ENCODE peak calls at places on chromosome 17, in ten cellular contexts. A, U, Z, O, L, K, W, Y, G and Q are unnamed samples.

GRCh38 chr17:58006563-58006923 is 503 bp downstream of the SRSF1 start:
- DNase-seq in W (peak), A (peak), G (peak), O (peak), U (peak), Z (peak), Y (peak), L (peak), K (peak), Q (peak)

GRCh38 chr17:31579265-31579664 is 187.8 kb downstream of the RAB11FIP4 start:
- DNase-seq in Z (no peak), W (no peak), K (no peak), G (no peak), A (peak), U (no peak), Y (no peak), O (no peak), L (no peak), Q (peak)

GRCh38 chr17:1452836-1453235 is 3.2 kb downstream of the CRK start:
- DNase-seq in A (no peak), L (no peak), G (no peak), U (no peak), O (no peak), W (no peak), Y (no peak), Z (no peak), K (no peak), Q (no peak)

GRCh38 chr17:67107811-67108210 is 63.5 kb downstream of the CACNG1 start:
- DNase-seq in L (no peak), Y (no peak), Z (no peak), G (no peak), A (no peak), U (no peak), O (no peak), W (no peak), K (no peak), Q (no peak)

GRCh38 chr17:7177210-7177953 is 1.8 kb downstream of the ASGR1 start:
- DNase-seq in O (peak), A (peak), L (peak), W (peak), K (peak), U (peak), G (peak), Y (peak), Z (peak), Q (peak)

GRCh38 chr17:62998665-62999393 is 32.8 kb downstream of the TANC2 start:
- DNase-seq in G (no peak), A (no peak), O (no peak), U (no peak), W (no peak), Z (no peak), L (peak), K (no peak), Y (no peak), Q (no peak)

GRCh38 chr17:71409712-71410111 is 711.1 kb upstream of the SOX9 start:
- DNase-seq in U (no peak), K (no peak), W (no peak), Z (no peak), L (no peak), O (no peak), G (no peak), A (no peak), Y (no peak), Q (no peak)

GRCh38 chr17:13372432-13372831 is 229.3 kb downstream of the HS3ST3A1 start:
- DNase-seq in A (no peak), Y (no peak), Z (no peak), U (no peak), K (no peak), O (no peak), L (no peak), W (no peak), G (no peak), Q (no peak)

GRCh38 chr17:77311371-77311981 is 170.7 kb downstream of the SEC14L1 start:
- DNase-seq in W (no peak), A (no peak), L (peak), G (peak), O (peak), K (no peak), Z (no peak), Y (peak), U (no peak), Q (no peak)

GRCh38 chr17:69105907-69106730 is 35.6 kb downstream of the ABCA6 start:
- DNase-seq in Y (no peak), A (no peak), L (no peak), O (no peak), W (no peak), Z (peak), G (no peak), K (no peak), U (no peak), Q (no peak)

GRCh38 chr17:71821512-71821911 is 299.3 kb upstream of the SOX9 start:
- DNase-seq in O (no peak), Y (no peak), Z (no peak), K (no peak), A (no peak), G (no peak), U (no peak), W (no peak), L (no peak), Q (no peak)

GRCh38 chr17:59002848-59003247 is 103.8 kb downstream of the TRIM37 start:
- DNase-seq in A (no peak), K (no peak), G (no peak), Y (no peak), W (no peak), O (no peak), U (no peak), L (no peak), Z (no peak), Q (no peak)

GRCh38 chr17:81967533-81968395 is 6.8 kb upstream of the NOTUM start:
- DNase-seq in W (peak), L (peak), O (peak), Y (peak), U (no peak), Z (peak), K (peak), G (peak), A (peak), Q (peak)

GRCh38 chr17:7887038-7887481 is 1.5 kb upstream of the CHD3 start:
- DNase-seq in G (no peak), L (peak), A (no peak), Y (no peak), O (no peak), Z (no peak), W (no peak), U (no peak), K (no peak), Q (no peak)

GRCh38 chr17:33267279-33267790 is 25.8 kb downstream of the ASIC2 start:
- DNase-seq in K (no peak), O (no peak), Z (no peak), L (no peak), Y (no peak), G (no peak), W (no peak), A (no peak), U (peak), Q (no peak)

GRCh38 chr17:20999841-21000532 is 42.8 kb downstream of the USP22 start:
- DNase-seq in Y (no peak), W (no peak), Z (no peak), K (no peak), L (no peak), U (no peak), G (no peak), A (no peak), O (no peak), Q (no peak)

GRCh38 chr17:13031718-13032350 is 14.0 kb upstream of the ELAC2 start:
- DNase-seq in U (peak), Y (peak), W (peak), L (peak), A (no peak), G (peak), K (peak), O (no peak), Z (peak), Q (peak)

GRCh38 chr17:4607773-4608187 is 23.5 kb downstream of the SMTNL2 start:
- DNase-seq in U (no peak), L (no peak), G (peak), K (no peak), O (peak), W (peak), A (no peak), Y (no peak), Z (peak), Q (no peak)

GRCh38 chr17:48213797-48214196 is 106.2 kb downstream of the SNX11 start:
- DNase-seq in Y (no peak), O (no peak), A (no peak), L (peak), Z (peak), U (no peak), W (no peak), K (no peak), G (no peak), Q (no peak)